ENCODE peak calls at places on chromosomes 7 and 10, in five cellular contexts. R is stimulated activated naive CD8-positive, alpha-beta T cell treated with anti-CD3 and anti-CD28 coated beads, Interleukin-15, Interleukin-2, amounts not matched to agents 100 U/mL and 50 U/mL, for 24 hours; C is stimulated activated CD4-positive, alpha-beta T cell treated with anti-CD3 and anti-CD28 coated beads, Interleukin-12 subunit alpha, Interleukin-12 subunit beta, amount 100 ng/mL, for 24 hours; H is IMR-90; I is NCI-H1417 treated with DMSO at 0.1 percent for 48 hours. M is an unnamed sample.

GRCh38 chr10:123523833-123524232 is 142.3 kb upstream of the GPR26 start:
- DNase-seq in R (no peak), C (no peak), H (no peak), I (no peak), M (no peak)

GRCh38 chr10:71486465-71487114 is 89.9 kb downstream of the CDH23 start:
- DNase-seq in R (peak), C (peak), H (peak), I (no peak), M (peak)

GRCh38 chr7:148914208-148914777 is 30.2 kb upstream of the EZH2 start:
- DNase-seq in R (peak), C (peak), H (peak), I (no peak), M (peak)

GRCh38 chr10:48598243-48598935 is 6.5 kb downstream of the ARHGAP22 start:
- DNase-seq in R (no peak), C (no peak), H (no peak), I (peak), M (no peak)

GRCh38 chr7:29565186-29565540 is 1.5 kb downstream of the PRR15 start:
- DNase-seq in R (no peak), C (no peak), H (peak), I (no peak), M (peak)

GRCh38 chr10:119406888-119407777 is 135.4 kb downstream of the RGS10 start:
- DNase-seq in R (no peak), C (no peak), H (no peak), I (no peak), M (no peak)

GRCh38 chr7:103855671-103856070 is 133.8 kb downstream of the RELN start:
- DNase-seq in R (no peak), C (no peak), H (no peak), I (no peak), M (no peak)

GRCh38 chr10:129369566-129369965 is 97.5 kb upstream of the MGMT start:
- DNase-seq in R (no peak), C (no peak), H (no peak), I (no peak), M (no peak)

GRCh38 chr10:80322158-80322557 is 32.7 kb upstream of the MAT1A start:
- DNase-seq in R (no peak), C (no peak), H (no peak), I (no peak), M (no peak)